ENCODE peak calls at places on chromosomes 1 and 21, in nine cellular contexts. M, P, U, K, B, D, Q, X and T are unnamed samples.

GRCh38 chr21:35204850-35205564 is 155.9 kb upstream of the RUNX1 start:
- DNase-seq in X (peak; percentile 87), K (no peak), U (peak; percentile 21), M (peak; percentile 90), P (no peak), B (no peak), Q (no peak), D (no peak), T (peak; percentile 10)

GRCh38 chr1:101112051-101112770 is 86.6 kb upstream of the DPH5 start:
- DNase-seq in U (peak; percentile 85), D (no peak), M (peak; percentile 88), K (no peak), P (peak; percentile 3), X (no peak), B (peak; percentile 6), Q (peak; percentile 27), T (peak; percentile 86)

GRCh38 chr21:39098696-39099111 is 84.5 kb downstream of the PSMG1 start:
- DNase-seq in Q (no peak), X (no peak), D (no peak), M (no peak), K (no peak), B (no peak), U (no peak), P (no peak), T (no peak)

GRCh38 chr1:23838401-23838866 is 13.2 kb upstream of the HMGCL start:
- DNase-seq in D (peak; percentile 52), X (peak; percentile 13), U (peak; percentile 80), M (peak; percentile 75), B (peak; percentile 16), Q (peak; percentile 76), P (peak; percentile 59), K (no peak), T (peak; percentile 65)

GRCh38 chr1:25755475-25756125 is 44.4 kb upstream of the SELENON start:
- DNase-seq in X (no peak), U (no peak), P (no peak), M (no peak), B (no peak), K (no peak), Q (no peak), D (no peak), T (no peak)

GRCh38 chr1:202938287-202938925 is 11.4 kb upstream of the KLHL12 start:
- DNase-seq in M (peak; percentile 40), K (no peak), P (no peak), U (no peak), Q (no peak), D (no peak), B (no peak), X (no peak), T (no peak)

GRCh38 chr1:151596166-151596933 is 15.5 kb upstream of the SNX27 start:
- DNase-seq in K (no peak), X (no peak), M (no peak), U (no peak), Q (no peak), P (no peak), D (no peak), B (no peak), T (no peak)

GRCh38 chr1:36941579-36941978 is 92.7 kb downstream of the GRIK3 start:
- DNase-seq in P (peak; percentile 33), B (no peak), X (no peak), Q (no peak), U (no peak), K (no peak), M (no peak), D (no peak), T (no peak)

GRCh38 chr1:4106731-4107130 is 206.7 kb upstream of the C1orf174 start:
- DNase-seq in U (no peak), Q (no peak), X (no peak), M (no peak), P (no peak), B (no peak), D (no peak), K (no peak), T (no peak)

GRCh38 chr1:206606867-206607266 is 5.4 kb downstream of the EIF2D start:
- DNase-seq in Q (no peak), K (no peak), U (peak; percentile 22), D (no peak), X (no peak), P (peak; percentile 38), M (peak; percentile 64), B (no peak), T (no peak)

GRCh38 chr21:29230541-29231275 is 68.0 kb upstream of the BACH1 start:
- DNase-seq in B (no peak), U (no peak), P (no peak), D (no peak), K (no peak), M (no peak), Q (no peak), X (no peak), T (no peak)